ENCODE peak calls at places on chromosomes 1 and 21, in seven cellular contexts. V is K562, F is GM23338, Q is endothelial cell of umbilical vein, H is HCT116, E is HepG2, W is H1. Y is an unnamed sample.

GRCh38 chr1:944341-945325 is 14.4 kb downstream of the NOC2L start:
- DNase-seq in V (no peak), F (no peak), Q (no peak), H (no peak), E (no peak), W (no peak), Y (no peak)

GRCh38 chr1:173383341-173383740 is 93.8 kb upstream of the PRDX6 start:
- DNase-seq in V (no peak), F (no peak), Q (no peak), H (no peak), E (no peak), W (no peak), Y (peak; percentile 35)

GRCh38 chr21:28944296-28944695 is 48.4 kb downstream of the LTN1 start:
- DNase-seq in V (no peak), F (no peak), Q (peak; percentile 73), H (no peak), E (peak; percentile 14), W (no peak), Y (no peak)

GRCh38 chr1:23400324-23401110 is 24.0 kb downstream of the TCEA3 start:
- DNase-seq in V (no peak), F (no peak), Q (no peak), H (no peak), E (no peak), W (no peak), Y (no peak)

GRCh38 chr1:220808501-220809186 is 21.9 kb downstream of the MTARC1 start:
- DNase-seq in V (no peak), F (no peak), Q (no peak), H (no peak), E (no peak), W (no peak), Y (no peak)

GRCh38 chr1:25572708-25573590 is 29.5 kb downstream of the LDLRAP1 start:
- DNase-seq in V (peak; percentile 78), F (peak; percentile 88), Q (peak; percentile 48), H (no peak), E (no peak), W (peak; percentile 86), Y (no peak)

GRCh38 chr1:227892930-227893695 is 54.6 kb downstream of the WNT9A start:
- DNase-seq in V (no peak), F (no peak), Q (no peak), H (no peak), E (no peak), W (peak; percentile 45), Y (no peak)

GRCh38 chr1:37474051-37474696 is at the start of gene ZC3H12A:
- DNase-seq in V (peak; percentile 99), F (peak; percentile 91), Q (peak; percentile 84), H (peak; percentile 75), E (peak; percentile 78), W (peak; percentile 88), Y (no peak)

GRCh38 chr1:84840346-84840745 is 52.7 kb downstream of the LPAR3 start:
- DNase-seq in V (no peak), F (no peak), Q (no peak), H (no peak), E (no peak), W (no peak), Y (no peak)

GRCh38 chr1:34847094-34847493 is 12.5 kb downstream of the SMIM12 start:
- DNase-seq in V (no peak), F (no peak), Q (peak; percentile 30), H (no peak), E (peak; percentile 88), W (no peak), Y (no peak)

GRCh38 chr1:115183711-115184259 is 94.5 kb upstream of the TSPAN2 start:
- DNase-seq in V (no peak), F (no peak), Q (no peak), H (no peak), E (no peak), W (no peak), Y (no peak)

GRCh38 chr1:43366601-43367025 is 1.2 kb downstream of the ELOVL1 start:
- DNase-seq in V (no peak), F (peak; percentile 47), Q (no peak), H (no peak), E (no peak), W (no peak), Y (no peak)

GRCh38 chr1:74729741-74730478 is 2.9 kb downstream of the CRYZ start:
- DNase-seq in V (peak; percentile 14), F (no peak), Q (no peak), H (peak; percentile 23), E (peak; percentile 80), W (no peak), Y (no peak)

GRCh38 chr1:82225407-82226197 is 424.9 kb downstream of the ADGRL2 start:
- DNase-seq in V (no peak), F (no peak), Q (peak; percentile 78), H (no peak), E (no peak), W (no peak), Y (no peak)

GRCh38 chr1:26848947-26849774 is 13.8 kb upstream of the SFN start:
- DNase-seq in V (no peak), F (no peak), Q (peak; percentile 61), H (peak; percentile 79), E (peak; percentile 62), W (no peak), Y (no peak)

GRCh38 chr1:119003413-119004128 is 15.4 kb upstream of the TBX15 start:
- DNase-seq in V (no peak), F (no peak), Q (no peak), H (no peak), E (no peak), W (no peak), Y (no peak)

GRCh38 chr1:30698401-30698981 is 24.9 kb downstream of the MATN1 start:
- DNase-seq in V (no peak), F (no peak), Q (no peak), H (no peak), E (no peak), W (no peak), Y (no peak)

GRCh38 chr1:230832466-230832865 is 35.9 kb downstream of the C1orf198 start:
- DNase-seq in V (no peak), F (no peak), Q (no peak), H (no peak), E (no peak), W (no peak), Y (no peak)

GRCh38 chr1:165483412-165483811 is 38.5 kb upstream of the RXRG start:
- DNase-seq in V (no peak), F (no peak), Q (no peak), H (no peak), E (no peak), W (no peak), Y (no peak)

GRCh38 chr1:33302325-33302724 is 18.6 kb downstream of the A3GALT2 start:
- DNase-seq in V (peak; percentile 39), F (no peak), Q (no peak), H (no peak), E (no peak), W (no peak), Y (no peak)

GRCh38 chr1:113887392-113887767 is at the start of gene BCL2L15:
- DNase-seq in V (no peak), F (no peak), Q (no peak), H (no peak), E (no peak), W (no peak), Y (no peak)

GRCh38 chr1:34740161-34740875 is 14.5 kb upstream of the GJB5 start:
- DNase-seq in V (peak; percentile 26), F (peak; percentile 68), Q (no peak), H (no peak), E (no peak), W (no peak), Y (no peak)

GRCh38 chr1:187911820-187912219 is 1083.1 kb downstream of the PLA2G4A start:
- DNase-seq in V (no peak), F (no peak), Q (no peak), H (no peak), E (no peak), W (no peak), Y (no peak)

GRCh38 chr1:26083246-26083645 is 15.8 kb upstream of the TRIM63 start:
- DNase-seq in V (no peak), F (no peak), Q (no peak), H (no peak), E (no peak), W (no peak), Y (no peak)

GRCh38 chr1:32448773-32449456 is 16.0 kb upstream of the ZBTB8B start:
- DNase-seq in V (peak; percentile 83), F (peak; percentile 89), Q (peak; percentile 18), H (peak; percentile 68), E (peak; percentile 75), W (peak; percentile 78), Y (no peak)

GRCh38 chr21:45035477-45035848 is 38.9 kb upstream of the ADARB1 start:
- DNase-seq in V (no peak), F (no peak), Q (no peak), H (no peak), E (no peak), W (no peak), Y (no peak)

GRCh38 chr1:193626695-193627094 is 440.3 kb upstream of the B3GALT2 start:
- DNase-seq in V (no peak), F (no peak), Q (no peak), H (no peak), E (no peak), W (no peak), Y (no peak)

GRCh38 chr1:185672719-185673360 is 61.4 kb upstream of the HMCN1 start:
- DNase-seq in V (no peak), F (no peak), Q (no peak), H (no peak), E (no peak), W (no peak), Y (no peak)

DNA sequence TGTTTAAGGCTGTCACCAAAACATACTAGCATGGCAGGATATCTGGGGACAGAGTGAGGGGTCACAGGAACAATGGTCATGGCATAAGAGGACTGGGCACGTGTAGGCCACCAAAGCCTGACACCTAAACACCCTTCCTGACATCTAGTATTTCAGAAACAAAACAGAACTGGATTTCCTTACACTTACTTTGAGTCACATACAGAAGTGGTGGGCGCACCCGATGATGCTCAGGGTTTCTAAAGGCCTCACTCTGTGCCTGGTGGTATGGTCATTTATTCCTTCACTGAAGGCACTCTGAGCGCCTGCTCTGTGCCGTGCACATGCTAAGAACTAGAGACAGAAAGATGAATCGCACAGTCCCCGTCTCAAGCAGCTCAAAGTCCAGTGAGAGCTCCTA is 2.0 kb downstream of the ABCB10 start:
- DNase-seq in V (no peak), F (no peak), Q (no peak), H (no peak), E (peak; percentile 18), W (no peak), Y (no peak)
- H3K4me3 ChIP-seq in V (peak overlapping the region; percentile 79), F (no peak overlapping the region), Q (no peak overlapping the region), H (no peak overlapping the region), E (peak overlapping the region; percentile 81), W (no peak overlapping the region), Y (peak overlapping the region; percentile 95)

GRCh38 chr21:20701235-20701634 is 297.0 kb upstream of the NCAM2 start:
- DNase-seq in V (no peak), F (no peak), Q (no peak), H (no peak), E (no peak), W (no peak), Y (no peak)

GRCh38 chr21:20698585-20698984 is 299.6 kb upstream of the NCAM2 start:
- DNase-seq in V (no peak), F (peak; percentile 14), Q (no peak), H (no peak), E (no peak), W (no peak), Y (no peak)
- TF ChIP-seq POLR2AphosphoS5 in V (no peak), F (no peak), Q (no peak), H (no peak), E (no peak), W (no peak), Y (no peak)

GRCh38 chr1:223363856-223364684 is at the start of gene SUSD4:
- DNase-seq in V (peak; percentile 72), F (peak; percentile 87), Q (no peak), H (no peak), E (no peak), W (peak; percentile 72), Y (no peak)
- TF ChIP-seq EZH2 in V (no peak), F (no peak), Q (peak; percentile 85), H (no peak), E (no peak), W (no peak), Y (no peak)

GRCh38 chr1:12413664-12414410 is 184.0 kb downstream of the VPS13D start:
- DNase-seq in V (no peak), F (no peak), Q (no peak), H (no peak), E (no peak), W (no peak), Y (no peak)
- H3K4me3 ChIP-seq in V (no peak overlapping the region), F (no peak overlapping the region), Q (no peak overlapping the region), H (no peak overlapping the region), E (no peak overlapping the region), W (no peak overlapping the region), Y (no peak overlapping the region)

Y was measured in SK-N-MC.